ENCODE peak calls at places on chromosomes 2 and 18, in six cellular contexts. G is NCI-H2171 treated with DMSO at 0.1 percent for 48 hours; P is adipocyte; I is activated naive CD4-positive, alpha-beta T cell; D is Right ventricle myocardium superior; S is substantia nigra. Z is an unnamed sample.

GRCh38 chr2:11542275-11542819 is 8.5 kb downstream of the GREB1 start:
- DNase-seq in I (no peak), D (no peak), G (no peak), P (no peak), S (no peak), Z (no peak)

GRCh38 chr2:160970052-160970846 is 190.0 kb upstream of the TANK start:
- DNase-seq in D (no peak), G (peak; percentile 88), I (no peak), P (peak; percentile 92), S (no peak), Z (peak; percentile 80)

GRCh38 chr18:12686100-12686499 is 16.4 kb downstream of the CEP76 start:
- DNase-seq in D (no peak), S (no peak), G (peak; percentile 32), I (no peak), P (no peak), Z (peak; percentile 53)

GRCh38 chr2:122078451-122078850 is 323.0 kb downstream of the TSN start:
- DNase-seq in P (no peak), I (no peak), D (no peak), G (peak; percentile 46), S (no peak), Z (no peak)

GRCh38 chr18:22977847-22978701 is 44.9 kb downstream of the RBBP8 start:
- DNase-seq in S (no peak), D (no peak), G (no peak), P (peak; percentile 76), I (no peak), Z (peak; percentile 91)

GRCh38 chr2:11368059-11368572 is 23.7 kb upstream of the ROCK2 start:
- DNase-seq in P (no peak), S (no peak), D (no peak), G (no peak), I (no peak), Z (no peak)

GRCh38 chr2:20212459-20212870 is 12.5 kb downstream of the SDC1 start:
- DNase-seq in I (no peak), D (no peak), G (peak; percentile 91), P (peak; percentile 45), S (no peak), Z (no peak)

GRCh38 chr18:9828794-9829712 is 56.7 kb upstream of the TXNDC2 start:
- DNase-seq in S (no peak), P (no peak), D (no peak), G (no peak), I (no peak), Z (no peak)

GRCh38 chr2:332592-332991 is 44.7 kb upstream of the ALKAL2 start:
- DNase-seq in I (no peak), P (no peak), S (no peak), D (no peak), G (peak; percentile 12), Z (no peak)

GRCh38 chr2:113192459-113193100 is 18.8 kb downstream of the PSD4 start:
- DNase-seq in P (no peak), D (no peak), I (no peak), G (no peak), S (no peak), Z (no peak)

GRCh38 chr18:25102657-25103056 is 249.3 kb downstream of the ZNF521 start:
- DNase-seq in P (no peak), S (no peak), I (no peak), G (no peak), D (no peak), Z (no peak)

GRCh38 chr2:15177103-15177502 is 384.0 kb downstream of the NBAS start:
- DNase-seq in I (no peak), D (no peak), P (peak; percentile 48), S (no peak), G (no peak), Z (peak; percentile 73)

GRCh38 chr2:138009622-138010021 is 45.3 kb downstream of the HNMT start:
- DNase-seq in D (no peak), S (no peak), P (no peak), I (no peak), G (no peak), Z (no peak)

GRCh38 chr2:16139663-16140610 is 199.6 kb downstream of the MYCN start:
- DNase-seq in P (no peak), I (no peak), G (no peak), D (no peak), S (no peak), Z (no peak)

GRCh38 chr2:100072503-100072902 is 69.9 kb downstream of the AFF3 start:
- DNase-seq in P (no peak), G (no peak), D (no peak), I (no peak), S (no peak), Z (no peak)

GRCh38 chr18:11947214-11948119 is 33.8 kb upstream of the IMPA2 start:
- DNase-seq in S (peak; percentile 72), I (peak; percentile 4), G (no peak), D (peak; percentile 97), P (peak; percentile 93), Z (peak; percentile 96)

GRCh38 chr2:124027182-124027581 is 2.1 kb downstream of the CNTNAP5 start:
- DNase-seq in S (no peak), I (no peak), G (peak; percentile 95), P (peak; percentile 64), D (no peak), Z (peak; percentile 56)

GRCh38 chr2:15494877-15495276 is 66.3 kb downstream of the NBAS start:
- DNase-seq in G (no peak), P (no peak), S (no peak), I (no peak), D (no peak), Z (no peak)

GRCh38 chr18:63004466-63005089 is 289.2 kb downstream of the PHLPP1 start:
- DNase-seq in P (no peak), S (no peak), D (no peak), I (no peak), G (no peak), Z (no peak)

GRCh38 chr2:25700221-25700660 is 26.9 kb upstream of the DTNB start:
- DNase-seq in P (peak; percentile 76), D (no peak), I (no peak), G (peak; percentile 62), S (peak; percentile 4), Z (peak; percentile 80)

GRCh38 chr18:3048121-3048520 is 35.2 kb upstream of the LPIN2 start:
- DNase-seq in S (no peak), P (no peak), I (no peak), D (no peak), G (peak; percentile 59), Z (no peak)

GRCh38 chr18:34707670-34708069 is 2.4 kb upstream of the DTNA start:
- DNase-seq in I (no peak), S (no peak), D (no peak), G (peak; percentile 92), P (peak; percentile 97), Z (peak; percentile 94)

GRCh38 chr18:6576706-6577375 is 152.7 kb upstream of the ARHGAP28 start:
- DNase-seq in D (no peak), P (no peak), I (no peak), S (no peak), G (no peak), Z (no peak)

GRCh38 chr2:237441605-237442004 is 27.6 kb upstream of the COL6A3 start:
- DNase-seq in G (no peak), P (peak; percentile 59), I (no peak), S (no peak), D (no peak), Z (peak; percentile 68)

GRCh38 chr18:46167971-46168370 is 63.8 kb downstream of the HAUS1 start:
- DNase-seq in G (no peak), S (no peak), D (no peak), I (no peak), P (no peak), Z (no peak)

Z was measured in ELR.